ENCODE peak calls at places on chromosomes 5 and 9, in nine cellular contexts. C, J, X, M, W, G, E, S and H are unnamed samples.
A peak's percentile ranks its signal among the peaks of the same experiment; 100 is the strongest.

GRCh38 chr9:91222457-91222856 is 139.3 kb downstream of the AUH start:
- DNase-seq in C (no peak), S (no peak), W (no peak), E (no peak), J (no peak), M (no peak), G (no peak), X (no peak), H (no peak)

GRCh38 chr9:29208670-29209069 is 1635.4 kb upstream of the C9orf72 start:
- DNase-seq in W (no peak), M (no peak), G (no peak), C (peak; percentile 13), E (no peak), J (peak; percentile 16), X (no peak), S (no peak), H (no peak)

GRCh38 chr9:12968093-12968492 is 193.3 kb downstream of the LURAP1L start:
- DNase-seq in E (peak; percentile 25), G (no peak), M (no peak), W (no peak), S (no peak), J (no peak), C (no peak), X (no peak), H (no peak)

GRCh38 chr5:122999947-123000563 is 36.5 kb downstream of the PPIC start:
- DNase-seq in S (peak; percentile 74), C (peak; percentile 72), M (no peak), X (peak; percentile 6), E (peak; percentile 45), J (peak; percentile 58), G (peak; percentile 47), W (peak; percentile 79), H (peak; percentile 55)

GRCh38 chr5:35811108-35811741 is 45.5 kb upstream of the IL7R start:
- DNase-seq in W (no peak), E (no peak), C (no peak), J (no peak), G (no peak), S (no peak), M (no peak), X (peak; percentile 38), H (peak; percentile 17)

GRCh38 chr5:142906863-142907671 is 136.9 kb downstream of the ARHGAP26 start:
- DNase-seq in M (no peak), J (no peak), S (no peak), X (peak; percentile 58), E (peak; percentile 80), C (no peak), W (peak; percentile 39), G (no peak), H (peak; percentile 66)

GRCh38 chr5:39169081-39169480 is 50.3 kb downstream of the FYB1 start:
- DNase-seq in C (no peak), G (no peak), X (peak; percentile 58), W (no peak), J (no peak), M (no peak), S (no peak), E (peak; percentile 92), H (peak; percentile 89)

GRCh38 chr5:128202320-128202719 is 118.8 kb downstream of the SLC12A2 start:
- DNase-seq in W (no peak), X (no peak), C (no peak), G (no peak), J (no peak), E (peak; percentile 38), M (no peak), S (no peak), H (peak; percentile 12)

GRCh38 chr5:1227669-1228068 is 2.5 kb downstream of the SLC6A18 start:
- DNase-seq in G (no peak), C (no peak), E (peak; percentile 60), X (no peak), W (peak; percentile 30), S (no peak), M (no peak), J (no peak), H (peak; percentile 9)

GRCh38 chr5:91311697-91312501 is 71.2 kb downstream of the ARRDC3 start:
- DNase-seq in G (peak; percentile 82), W (peak; percentile 75), M (peak; percentile 89), X (peak; percentile 100), J (peak; percentile 93), S (peak; percentile 89), E (peak; percentile 99), C (peak; percentile 94), H (peak; percentile 100)

GRCh38 chr9:27542519-27542918 is 12.9 kb upstream of the MOB3B start:
- DNase-seq in X (peak; percentile 7), S (no peak), M (peak; percentile 52), J (no peak), W (no peak), C (no peak), E (peak; percentile 68), G (no peak), H (peak; percentile 42)

GRCh38 chr9:97628668-97629067 is 4.5 kb downstream of the TSTD2 start:
- DNase-seq in S (no peak), G (no peak), C (no peak), M (no peak), E (no peak), W (no peak), X (no peak), J (no peak), H (no peak)

GRCh38 chr5:1724822-1725602 is 74.6 kb downstream of the MRPL36 start:
- DNase-seq in M (no peak), G (no peak), W (no peak), J (peak; percentile 10), C (no peak), E (peak; percentile 48), X (no peak), S (no peak), H (no peak)

GRCh38 chr9:79769476-79770275 is 197.9 kb downstream of the TLE4 start:
- DNase-seq in S (no peak), E (peak; percentile 20), G (no peak), X (no peak), M (no peak), W (no peak), C (no peak), J (peak; percentile 59), H (no peak)

DNA sequence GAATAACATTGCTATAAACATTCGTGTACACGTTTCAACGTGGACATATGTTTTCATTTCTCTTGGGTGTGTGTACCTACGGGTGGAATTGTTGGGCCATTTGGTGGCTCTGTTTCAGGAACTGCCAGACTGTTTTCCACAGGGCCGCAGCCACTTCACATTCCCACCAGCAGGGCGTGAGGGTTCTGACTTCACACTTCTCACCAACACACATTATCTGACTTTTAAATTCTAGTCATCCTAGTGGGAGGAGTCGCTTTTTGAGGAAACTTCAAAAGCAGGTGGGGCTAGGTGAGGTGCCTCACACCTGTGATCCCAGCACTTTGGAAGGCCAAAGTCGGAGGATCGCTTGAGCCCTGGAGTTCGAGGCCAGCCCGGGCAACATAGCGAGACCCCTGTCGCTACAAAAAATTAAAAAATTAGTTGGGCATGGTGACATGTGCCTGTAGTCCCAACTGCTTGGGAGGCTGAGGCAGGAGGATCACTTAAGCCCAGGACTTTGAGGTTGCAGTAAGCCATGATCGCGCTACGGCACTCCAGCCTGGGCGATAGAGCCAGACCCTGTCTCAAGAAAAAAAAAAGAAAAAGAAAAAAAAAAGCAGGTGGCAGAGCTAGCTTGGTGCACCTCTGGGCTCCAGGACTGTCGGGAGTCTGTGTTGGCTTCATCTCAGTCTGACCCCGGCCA is 28.5 kb downstream of the TSPAN17 start:
- DNase-seq in G (no peak), W (no peak), X (no peak), E (peak; percentile 51), M (no peak), C (peak; percentile 56), S (no peak), J (peak; percentile 45), H (peak; percentile 26)
- TF ChIP-seq CTCF in G (peak; percentile 52), W (peak; percentile 17), X (peak; percentile 62), E (peak; percentile 39), M (no peak), C (no peak), S (no peak), J (peak; percentile 66), H (peak; percentile 55)

GRCh38 chr5:158737536-158738027 is 362.1 kb downstream of the EBF1 start:
- DNase-seq in S (no peak), W (no peak), C (no peak), G (no peak), X (no peak), M (no peak), J (no peak), E (no peak), H (no peak)
- H3K4me3 ChIP-seq in S (no peak overlapping the region), W (no peak overlapping the region), C (no peak overlapping the region), G (no peak overlapping the region), X (no peak overlapping the region), M (no peak overlapping the region), J (no peak overlapping the region), E (no peak overlapping the region), H (no peak overlapping the region)

GRCh38 chr5:83817591-83817990 is 96.9 kb upstream of the HAPLN1 start:
- DNase-seq in X (no peak), G (no peak), M (no peak), E (no peak), C (no peak), S (no peak), J (no peak), W (no peak), H (no peak)

DNA sequence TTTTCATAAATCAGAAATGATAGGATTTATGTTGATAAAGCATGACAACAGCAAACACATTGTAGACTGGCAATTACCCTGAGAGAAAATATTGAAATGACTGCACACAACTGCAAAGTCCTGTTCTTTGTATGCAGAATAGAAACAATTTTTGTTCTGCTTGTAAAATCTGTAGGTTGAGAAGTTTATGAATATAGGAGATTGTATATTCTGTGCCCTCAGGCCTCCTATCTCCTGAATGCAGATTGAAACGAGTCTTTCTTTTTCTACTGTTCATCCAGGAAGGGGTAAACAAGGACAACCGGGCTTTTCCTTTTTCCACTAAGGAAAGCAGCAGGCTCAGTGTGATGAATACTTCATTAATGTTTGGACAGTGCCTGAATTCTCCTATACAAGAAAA is 95.0 kb upstream of the HAPLN1 start:
- DNase-seq in C (no peak), J (no peak), E (no peak), W (no peak), X (no peak), G (no peak), M (no peak), S (no peak), H (no peak)
- TF ChIP-seq CTCF in C (no peak), J (no peak), E (no peak), W (no peak), X (no peak), G (no peak), M (no peak), S (no peak), H (no peak)

GRCh38 chr5:181255836-181256578 is 4.9 kb downstream of the TRIM52 start:
- DNase-seq in X (no peak), G (no peak), J (no peak), S (no peak), E (no peak), M (no peak), C (no peak), W (no peak), H (peak; percentile 34)

GRCh38 chr5:181258576-181258975 is 2.4 kb downstream of the TRIM52 start:
- DNase-seq in W (no peak), S (no peak), G (no peak), E (peak; percentile 12), X (no peak), J (no peak), M (no peak), C (no peak), H (no peak)

GRCh38 chr5:181259283-181259682 is 1.7 kb downstream of the TRIM52 start:
- DNase-seq in X (no peak), G (no peak), E (peak; percentile 20), S (no peak), J (no peak), C (no peak), M (no peak), W (no peak), H (no peak)

GRCh38 chr5:181259974-181260719 is 796 bp downstream of the TRIM52 start:
- DNase-seq in E (peak; percentile 46), S (no peak), X (no peak), M (no peak), C (no peak), G (no peak), W (no peak), J (no peak), H (no peak)

GRCh38 chr5:181255276-181255675 is 5.7 kb downstream of the TRIM52 start:
- DNase-seq in W (no peak), X (no peak), S (no peak), C (no peak), G (no peak), J (no peak), E (peak; percentile 35), M (no peak), H (peak; percentile 49)
- H3K4me3 ChIP-seq in W (no peak overlapping the region), X (no peak overlapping the region), S (no peak overlapping the region), C (no peak overlapping the region), G (no peak overlapping the region), J (no peak overlapping the region), E (no peak overlapping the region), M (no peak overlapping the region), H (no peak overlapping the region)